ENCODE peak calls at places on chromosomes 6 and 20, in nine cellular contexts. One of them, this sample, is unnamed.

GRCh38 chr20:48769111-48769879 is 58.5 kb downstream of the PREX1 start:
- DNase-seq in neural crest cell: no peak
- DNase-seq in stimulated activated CD8-positive, alpha-beta memory T cell treated with anti-CD3 and anti-CD28 coated beads, Interleukin-12 subunit alpha, Interleukin-12 subunit beta, amount 100 ng/mL, for 4 hours: peak; percentile 87
- DNase-seq in NCI-H2171: no peak
- DNase-seq in nucleus accumbens: peak; percentile 42
- DNase-seq in ascending aorta: no peak
- DNase-seq in HEK293T: no peak
- DNase-seq in frontal cortex: peak; percentile 45
- DNase-seq in iris pigment epithelial cell: no peak
- DNase-seq in this sample: peak; percentile 92

GRCh38 chr6:40720375-40720748 is 133.2 kb upstream of the LRFN2 start:
- DNase-seq in neural crest cell: no peak
- DNase-seq in stimulated activated CD8-positive, alpha-beta memory T cell treated with anti-CD3 and anti-CD28 coated beads, Interleukin-12 subunit alpha, Interleukin-12 subunit beta, amount 100 ng/mL, for 4 hours: no peak
- DNase-seq in NCI-H2171: no peak
- DNase-seq in nucleus accumbens: no peak
- DNase-seq in ascending aorta: no peak
- DNase-seq in HEK293T: no peak
- DNase-seq in frontal cortex: no peak
- DNase-seq in iris pigment epithelial cell: no peak
- DNase-seq in this sample: no peak

GRCh38 chr6:71929047-71929446 is 42.7 kb downstream of the RIMS1 start:
- DNase-seq in neural crest cell: no peak
- DNase-seq in stimulated activated CD8-positive, alpha-beta memory T cell treated with anti-CD3 and anti-CD28 coated beads, Interleukin-12 subunit alpha, Interleukin-12 subunit beta, amount 100 ng/mL, for 4 hours: no peak
- DNase-seq in NCI-H2171: no peak
- DNase-seq in nucleus accumbens: no peak
- DNase-seq in ascending aorta: no peak
- DNase-seq in HEK293T: no peak
- DNase-seq in frontal cortex: no peak
- DNase-seq in iris pigment epithelial cell: no peak
- DNase-seq in this sample: no peak

GRCh38 chr6:46323312-46323965 is 152.7 kb upstream of the ENPP5 start:
- DNase-seq in neural crest cell: no peak
- DNase-seq in stimulated activated CD8-positive, alpha-beta memory T cell treated with anti-CD3 and anti-CD28 coated beads, Interleukin-12 subunit alpha, Interleukin-12 subunit beta, amount 100 ng/mL, for 4 hours: no peak
- DNase-seq in NCI-H2171: no peak
- DNase-seq in nucleus accumbens: no peak
- DNase-seq in ascending aorta: peak; percentile 73
- DNase-seq in HEK293T: no peak
- DNase-seq in frontal cortex: no peak
- DNase-seq in iris pigment epithelial cell: peak; percentile 98
- DNase-seq in this sample: no peak

GRCh38 chr6:39313526-39314272 is 520 bp downstream of the KCNK17 start:
- DNase-seq in neural crest cell: peak; percentile 2
- DNase-seq in stimulated activated CD8-positive, alpha-beta memory T cell treated with anti-CD3 and anti-CD28 coated beads, Interleukin-12 subunit alpha, Interleukin-12 subunit beta, amount 100 ng/mL, for 4 hours: no peak
- DNase-seq in NCI-H2171: peak; percentile 52
- DNase-seq in nucleus accumbens: no peak
- DNase-seq in ascending aorta: no peak
- DNase-seq in HEK293T: no peak
- DNase-seq in frontal cortex: no peak
- DNase-seq in iris pigment epithelial cell: no peak
- DNase-seq in this sample: no peak

GRCh38 chr20:57210054-57210910 is 56.2 kb downstream of the BMP7 start:
- DNase-seq in neural crest cell: no peak
- DNase-seq in stimulated activated CD8-positive, alpha-beta memory T cell treated with anti-CD3 and anti-CD28 coated beads, Interleukin-12 subunit alpha, Interleukin-12 subunit beta, amount 100 ng/mL, for 4 hours: no peak
- DNase-seq in NCI-H2171: no peak
- DNase-seq in nucleus accumbens: no peak
- DNase-seq in ascending aorta: no peak
- DNase-seq in HEK293T: no peak
- DNase-seq in frontal cortex: no peak
- DNase-seq in iris pigment epithelial cell: no peak
- DNase-seq in this sample: no peak

GRCh38 chr6:34146021-34146782 is at the start of gene GRM4:
- DNase-seq in neural crest cell: no peak
- DNase-seq in stimulated activated CD8-positive, alpha-beta memory T cell treated with anti-CD3 and anti-CD28 coated beads, Interleukin-12 subunit alpha, Interleukin-12 subunit beta, amount 100 ng/mL, for 4 hours: no peak
- DNase-seq in NCI-H2171: no peak
- DNase-seq in nucleus accumbens: no peak
- DNase-seq in ascending aorta: no peak
- DNase-seq in HEK293T: no peak
- DNase-seq in frontal cortex: no peak
- DNase-seq in iris pigment epithelial cell: no peak
- DNase-seq in this sample: no peak

GRCh38 chr6:90222724-90223198 is 73.9 kb downstream of the BACH2 start:
- DNase-seq in neural crest cell: no peak
- DNase-seq in stimulated activated CD8-positive, alpha-beta memory T cell treated with anti-CD3 and anti-CD28 coated beads, Interleukin-12 subunit alpha, Interleukin-12 subunit beta, amount 100 ng/mL, for 4 hours: no peak
- DNase-seq in NCI-H2171: no peak
- DNase-seq in nucleus accumbens: no peak
- DNase-seq in ascending aorta: no peak
- DNase-seq in HEK293T: no peak
- DNase-seq in frontal cortex: no peak
- DNase-seq in iris pigment epithelial cell: no peak
- DNase-seq in this sample: no peak

GRCh38 chr20:4684837-4685413 is 36.8 kb upstream of the PRND start:
- DNase-seq in neural crest cell: no peak
- DNase-seq in stimulated activated CD8-positive, alpha-beta memory T cell treated with anti-CD3 and anti-CD28 coated beads, Interleukin-12 subunit alpha, Interleukin-12 subunit beta, amount 100 ng/mL, for 4 hours: no peak
- DNase-seq in NCI-H2171: no peak
- DNase-seq in nucleus accumbens: no peak
- DNase-seq in ascending aorta: no peak
- DNase-seq in HEK293T: no peak
- DNase-seq in frontal cortex: no peak
- DNase-seq in iris pigment epithelial cell: peak; percentile 81
- DNase-seq in this sample: no peak

GRCh38 chr6:33689879-33690278 is 21.6 kb downstream of the UQCC2 start:
- DNase-seq in neural crest cell: no peak
- DNase-seq in stimulated activated CD8-positive, alpha-beta memory T cell treated with anti-CD3 and anti-CD28 coated beads, Interleukin-12 subunit alpha, Interleukin-12 subunit beta, amount 100 ng/mL, for 4 hours: no peak
- DNase-seq in NCI-H2171: no peak
- DNase-seq in nucleus accumbens: no peak
- DNase-seq in ascending aorta: no peak
- DNase-seq in HEK293T: no peak
- DNase-seq in frontal cortex: no peak
- DNase-seq in iris pigment epithelial cell: no peak
- DNase-seq in this sample: no peak

GRCh38 chr6:21887301-21888185 is 294.0 kb downstream of the SOX4 start:
- DNase-seq in neural crest cell: no peak
- DNase-seq in stimulated activated CD8-positive, alpha-beta memory T cell treated with anti-CD3 and anti-CD28 coated beads, Interleukin-12 subunit alpha, Interleukin-12 subunit beta, amount 100 ng/mL, for 4 hours: no peak
- DNase-seq in NCI-H2171: no peak
- DNase-seq in nucleus accumbens: no peak
- DNase-seq in ascending aorta: no peak
- DNase-seq in HEK293T: no peak
- DNase-seq in frontal cortex: no peak
- DNase-seq in iris pigment epithelial cell: peak; percentile 51
- DNase-seq in this sample: no peak

This sample was measured in activated gamma-delta T cell treated with anti-CD3 and anti-CD28 coated beads, Interleukin-2, amount 50 U/mL, for 16 hours.